ENCODE peak calls at places on chromosomes 2 and 18, in five cellular contexts. R is effector memory CD8-positive, alpha-beta T cell; G is NCI-H1092 treated with DMSO at 0.1 percent for 48 hours; B is dermis blood vessel endothelial cell; W is substantia nigra. J is an unnamed sample.

GRCh38 chr2:4529738-4530137 is 826.4 kb downstream of the DCDC2C start:
- DNase-seq in R (no peak), G (no peak), B (no peak), W (no peak), J (no peak)

GRCh38 chr2:185145316-185146121 is 547.2 kb downstream of the ZNF804A start:
- DNase-seq in R (no peak), G (peak; percentile 7), B (no peak), W (no peak), J (no peak)

GRCh38 chr18:3541549-3542386 is 91.8 kb downstream of the TGIF1 start:
- DNase-seq in R (no peak), G (no peak), B (no peak), W (no peak), J (no peak)

GRCh38 chr2:229265727-229266126 is 5.4 kb downstream of the PID1 start:
- DNase-seq in R (no peak), G (no peak), B (no peak), W (no peak), J (no peak)

GRCh38 chr2:165544897-165545296 is 75.4 kb downstream of the CSRNP3 start:
- DNase-seq in R (no peak), G (no peak), B (no peak), W (no peak), J (no peak)

GRCh38 chr18:79405781-79406575 is 10.2 kb downstream of the NFATC1 start:
- DNase-seq in R (peak; percentile 81), G (no peak), B (peak; percentile 74), W (no peak), J (no peak)

GRCh38 chr18:63440219-63440618 is 17.9 kb upstream of the VPS4B start:
- DNase-seq in R (no peak), G (no peak), B (no peak), W (no peak), J (no peak)

GRCh38 chr18:56021136-56021813 is 433.3 kb upstream of the TCF4 start:
- DNase-seq in R (no peak), G (no peak), B (peak; percentile 78), W (no peak), J (peak; percentile 44)

GRCh38 chr2:136025057-136025973 is 39.9 kb upstream of the DARS1 start:
- DNase-seq in R (no peak), G (peak; percentile 73), B (peak; percentile 79), W (peak; percentile 79), J (peak; percentile 4)

GRCh38 chr2:84556190-84556589 is 39.9 kb downstream of the DNAH6 start:
- DNase-seq in R (no peak), G (no peak), B (no peak), W (no peak), J (no peak)

GRCh38 chr2:165293439-165294420 is 54.5 kb downstream of the SCN2A start:
- DNase-seq in R (peak; percentile 47), G (peak; percentile 88), B (peak; percentile 83), W (peak; percentile 29), J (peak; percentile 29)

GRCh38 chr2:151730242-151730975 is 3.9 kb downstream of the NEB start:
- DNase-seq in R (no peak), G (no peak), B (no peak), W (no peak), J (no peak)

GRCh38 chr2:224638338-224638823 is 53.2 kb upstream of the CUL3 start:
- DNase-seq in R (no peak), G (no peak), B (no peak), W (no peak), J (no peak)

GRCh38 chr2:238638100-238638981 is 209.5 kb upstream of the TWIST2 start:
- DNase-seq in R (no peak), G (no peak), B (no peak), W (no peak), J (no peak)

GRCh38 chr2:223039618-223040017 is 12.4 kb upstream of the KCNE4 start:
- DNase-seq in R (no peak), G (no peak), B (no peak), W (no peak), J (no peak)

GRCh38 chr2:44980786-44981713 is 28.2 kb downstream of the SIX2 start:
- DNase-seq in R (no peak), G (peak; percentile 10), B (no peak), W (no peak), J (no peak)

GRCh38 chr18:23887493-23887892 is 127.1 kb upstream of the TTC39C start:
- DNase-seq in R (no peak), G (peak; percentile 98), B (no peak), W (no peak), J (no peak)

GRCh38 chr18:14086459-14087231 is 45.6 kb downstream of the ZNF519 start:
- DNase-seq in R (no peak), G (peak; percentile 15), B (peak; percentile 61), W (no peak), J (no peak)

GRCh38 chr2:210443527-210443926 is 33.0 kb downstream of the LANCL1 start:
- DNase-seq in R (no peak), G (no peak), B (no peak), W (no peak), J (no peak)

J was measured in pulmonary artery endothelial cell.